ENCODE peak calls at places on chromosomes 1 and 21, in five cellular contexts. W is WTC11, V is B cell, M is nephron progenitor cell, S is A549. R is an unnamed sample.

GRCh38 chr1:180256353-180257027 is 26.4 kb downstream of the LHX4 start:
- DNase-seq in V (no peak), M (no peak), W (no peak), S (no peak), R (no peak)

GRCh38 chr1:181141431-181141910 is 53.0 kb downstream of the IER5 start:
- DNase-seq in W (no peak), S (peak; percentile 85), M (no peak), V (no peak), R (no peak)

GRCh38 chr21:46097826-46098286 is at the start of gene COL6A2:
- DNase-seq in S (peak; percentile 10), M (peak; percentile 80), V (peak; percentile 84), W (peak; percentile 77), R (peak; percentile 75)

GRCh38 chr1:66542811-66543767 is 9.1 kb downstream of the SGIP1 start:
- DNase-seq in S (peak; percentile 17), V (no peak), M (no peak), W (no peak), R (no peak)

GRCh38 chr1:241138248-241138647 is 218.8 kb downstream of the RGS7 start:
- DNase-seq in M (no peak), W (no peak), V (no peak), S (no peak), R (no peak)

GRCh38 chr1:53257454-53258081 is 19.2 kb upstream of the MAGOH start:
- DNase-seq in W (no peak), M (no peak), V (no peak), S (no peak), R (no peak)

GRCh38 chr21:44996983-44997936 is 57.4 kb downstream of the SLX9 start:
- DNase-seq in S (no peak), W (no peak), V (no peak), M (no peak), R (no peak)

GRCh38 chr1:5311147-5311546 is 656.7 kb downstream of the AJAP1 start:
- DNase-seq in S (no peak), V (no peak), M (no peak), W (no peak), R (no peak)

GRCh38 chr1:198220428-198220827 is 63.6 kb downstream of the NEK7 start:
- DNase-seq in M (no peak), V (no peak), S (peak; percentile 21), W (no peak), R (no peak)

GRCh38 chr1:45721207-45721606 is 29.2 kb downstream of the IPP start:
- DNase-seq in W (no peak), S (no peak), V (no peak), M (no peak), R (no peak)

GRCh38 chr1:154199563-154199879 is 6.6 kb downstream of the CFAP141 start:
- DNase-seq in S (no peak), M (no peak), V (no peak), W (no peak), R (no peak)

GRCh38 chr1:196361112-196361714 is 247.0 kb downstream of the KCNT2 start:
- DNase-seq in V (no peak), W (no peak), S (peak; percentile 63), M (no peak), R (no peak)

GRCh38 chr1:196029410-196029809 is 578.8 kb downstream of the KCNT2 start:
- DNase-seq in W (no peak), V (no peak), S (no peak), M (no peak), R (no peak)

GRCh38 chr1:115545791-115546733 is 95.7 kb upstream of the VANGL1 start:
- DNase-seq in V (no peak), M (peak; percentile 29), S (peak; percentile 79), W (peak; percentile 74), R (no peak)

GRCh38 chr1:156706647-156707008 is 1.2 kb upstream of the CRABP2 start:
- DNase-seq in S (no peak), M (peak; percentile 82), W (peak; percentile 78), V (peak; percentile 53), R (no peak)

GRCh38 chr1:150568567-150568966 is 10.8 kb downstream of the MCL1 start:
- DNase-seq in W (no peak), S (no peak), V (no peak), M (no peak), R (no peak)

GRCh38 chr21:20999567-21000169 is 1.5 kb downstream of the NCAM2 start:
- DNase-seq in V (peak; percentile 46), S (peak; percentile 11), M (peak; percentile 56), W (peak; percentile 48), R (peak; percentile 56)

GRCh38 chr1:32351859-32352745 is 10.2 kb downstream of the FAM229A start:
- DNase-seq in M (no peak), W (peak; percentile 40), V (no peak), S (peak; percentile 18), R (no peak)

GRCh38 chr1:169576241-169576933 is 9.9 kb downstream of the F5 start:
- DNase-seq in V (no peak), M (no peak), W (no peak), S (no peak), R (no peak)

GRCh38 chr1:226632169-226632884 is 83.8 kb downstream of the STUM start:
- DNase-seq in S (no peak), M (no peak), V (no peak), W (no peak), R (no peak)

GRCh38 chr1:68503085-68503484 is 6.2 kb upstream of the DEPDC1 start:
- DNase-seq in S (no peak), M (no peak), V (no peak), W (no peak), R (no peak)

GRCh38 chr1:115099693-115100050 is 10.4 kb upstream of the TSPAN2 start:
- DNase-seq in M (no peak), S (no peak), V (no peak), W (no peak), R (no peak)

GRCh38 chr1:42847721-42848470 is 1.5 kb downstream of the ZNF691 start:
- DNase-seq in V (no peak), M (no peak), S (no peak), W (no peak), R (no peak)

GRCh38 chr1:37621326-37621870 is 13.3 kb downstream of the RSPO1 start:
- DNase-seq in M (no peak), V (no peak), W (no peak), S (no peak), R (no peak)

GRCh38 chr1:37622131-37622530 is 12.6 kb downstream of the RSPO1 start:
- DNase-seq in V (no peak), W (peak; percentile 38), M (no peak), S (peak; percentile 15), R (no peak)

GRCh38 chr1:37616330-37616729 is 18.4 kb downstream of the RSPO1 start:
- DNase-seq in M (no peak), V (no peak), S (no peak), W (no peak), R (no peak)

GRCh38 chr1:37620707-37621106 is 14.0 kb downstream of the RSPO1 start:
- DNase-seq in S (no peak), M (no peak), V (no peak), W (no peak), R (no peak)
- TF ChIP-seq CTCF in S (no peak), M (no peak), V (no peak), W (no peak), R (no peak)

GRCh38 chr1:62967031-62967430 is 183.1 kb downstream of the ATG4C start:
- DNase-seq in V (no peak), S (no peak), M (no peak), W (no peak), R (no peak)

GRCh38 chr1:62964141-62964540 is 180.2 kb downstream of the ATG4C start:
- DNase-seq in S (no peak), M (no peak), W (no peak), V (no peak), R (peak; percentile 21)

GRCh38 chr1:62962014-62962793 is 178.3 kb downstream of the ATG4C start:
- DNase-seq in V (no peak), S (no peak), M (no peak), W (no peak), R (no peak)

DNA sequence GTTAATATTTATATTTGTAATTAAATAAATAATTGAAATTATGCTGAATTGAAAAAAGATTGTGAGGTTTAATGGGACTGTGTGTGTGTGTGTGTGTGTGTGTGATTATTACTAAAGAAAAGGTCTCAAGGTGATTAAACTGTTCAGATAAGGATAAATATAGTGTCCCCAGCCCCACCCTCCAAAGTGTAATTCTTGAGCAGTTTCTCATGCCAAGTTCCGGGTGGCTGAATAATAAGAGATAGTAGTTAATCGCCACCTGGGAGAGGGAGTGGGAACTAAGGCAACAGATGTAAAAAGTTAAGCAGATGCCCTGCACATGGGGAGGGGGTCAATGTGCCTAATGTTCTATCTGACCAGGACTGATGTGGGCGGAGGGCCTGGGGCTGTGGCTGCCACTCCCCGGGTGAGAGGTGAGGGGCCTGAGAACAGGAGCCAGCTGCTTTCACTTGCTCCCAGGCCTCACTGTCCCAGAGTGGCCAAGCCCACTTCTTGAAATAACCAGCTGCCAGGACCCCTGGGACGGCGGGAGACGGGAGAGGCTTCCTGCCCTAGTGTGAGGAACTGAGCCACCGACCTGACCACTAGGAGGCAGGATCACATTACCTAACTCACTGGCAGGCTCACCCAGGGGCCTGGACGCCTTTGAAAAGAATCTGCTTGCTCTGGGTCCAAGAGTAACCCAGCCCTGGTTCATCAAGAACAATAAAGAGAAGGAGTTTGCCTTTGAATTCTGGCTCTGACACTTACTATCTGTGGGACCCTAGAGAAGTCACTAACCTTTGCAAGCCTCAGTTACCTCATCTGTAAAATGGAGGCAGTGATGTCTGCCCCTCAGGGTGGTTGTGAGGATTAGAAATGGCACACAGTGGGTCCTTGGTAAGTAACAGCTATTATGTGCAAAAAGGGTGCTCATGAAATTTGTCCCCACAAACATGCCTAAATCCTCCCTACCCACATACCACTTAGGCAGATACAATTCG is 179.2 kb downstream of the ATG4C start:
- DNase-seq in V (peak; percentile 10), W (peak; percentile 85), S (peak; percentile 31), M (peak; percentile 70), R (peak; percentile 63)
- TF ChIP-seq CTCF in V (no peak), W (peak; percentile 58), S (peak; percentile 42), M (peak; percentile 68), R (peak; percentile 21)

GRCh38 chr1:35708179-35708891 is 10.3 kb downstream of the C1orf216 start:
- DNase-seq in S (no peak), V (no peak), M (no peak), W (peak; percentile 37), R (no peak)

GRCh38 chr1:35706846-35707245 is 11.8 kb downstream of the C1orf216 start:
- DNase-seq in S (no peak), W (peak; percentile 30), V (no peak), M (no peak), R (no peak)

GRCh38 chr1:35707253-35708178 is 11.2 kb downstream of the C1orf216 start:
- DNase-seq in W (peak; percentile 75), S (no peak), M (peak; percentile 78), V (peak; percentile 74), R (peak; percentile 77)

GRCh38 chr1:35702540-35702939 is 16.1 kb downstream of the C1orf216 start:
- DNase-seq in S (no peak), W (no peak), V (no peak), M (no peak), R (no peak)
- TF ChIP-seq CTCF in S (no peak), W (peak; percentile 12), V (no peak), M (no peak), R (no peak)

DNA sequence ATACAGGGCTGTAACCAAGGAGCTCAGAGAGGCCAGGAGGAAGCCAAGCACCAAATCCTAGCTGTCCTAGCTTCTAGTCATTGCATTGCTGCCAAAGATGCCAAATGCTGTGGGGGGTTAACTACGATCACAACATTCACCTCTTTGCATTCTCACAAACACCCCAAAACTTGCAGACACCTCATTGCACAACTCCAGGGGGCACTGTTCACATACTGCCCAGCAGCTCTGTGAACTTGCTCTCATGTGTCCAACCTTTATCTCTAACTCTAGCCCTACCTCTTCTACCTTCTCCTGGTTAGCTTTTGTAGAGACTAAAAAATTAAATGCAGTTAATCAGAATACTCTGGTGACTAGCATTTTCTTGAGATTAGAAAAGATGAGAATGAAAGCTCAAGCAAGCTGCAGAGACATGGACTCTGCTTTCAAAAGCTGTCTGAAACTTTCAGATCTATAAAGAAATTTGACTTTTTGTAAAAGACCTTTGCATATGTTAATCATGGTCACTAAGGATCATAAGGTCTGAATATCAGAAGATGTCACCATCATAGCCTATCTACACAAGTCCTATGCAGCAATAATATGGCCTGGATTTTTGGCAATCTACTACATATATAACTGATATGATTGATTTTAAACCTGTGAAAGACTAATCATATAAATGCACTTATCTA is 14.0 kb upstream of the KIF14 start:
- DNase-seq in M (no peak), V (no peak), W (no peak), S (peak; percentile 21), R (no peak)
- TF ChIP-seq CTCF in M (no peak), V (no peak), W (no peak), S (peak; percentile 38), R (no peak)